ENCODE peak calls at places on chromosomes 6 and 20, in seven cellular contexts. One of them, this sample, is unnamed.

GRCh38 chr20:33401042-33401921 is at the start of gene CDK5RAP1:
- DNase-seq in EL: peak
- DNase-seq in fibroblast of mammary gland: peak
- DNase-seq in GM12878: peak
- DNase-seq in T follicular helper cell: peak
- DNase-seq in stimulated activated CD4-positive, alpha-beta T cell treated with anti-CD3 and anti-CD28 coated beads, TNF-alpha, amount 100 ng/mL, for 24 hours: peak
- DNase-seq in testis: peak
- DNase-seq in this sample: peak

GRCh38 chr6:45808041-45808440 is 207.6 kb downstream of the CLIC5 start:
- DNase-seq in T follicular helper cell: no peak
- DNase-seq in EL: no peak
- DNase-seq in testis: no peak
- DNase-seq in stimulated activated CD4-positive, alpha-beta T cell treated with anti-CD3 and anti-CD28 coated beads, TNF-alpha, amount 100 ng/mL, for 24 hours: no peak
- DNase-seq in fibroblast of mammary gland: no peak
- DNase-seq in GM12878: no peak
- DNase-seq in this sample: no peak

GRCh38 chr6:166952567-166953464 is 3.5 kb downstream of the RNASET2 start:
- DNase-seq in testis: no peak
- DNase-seq in EL: no peak
- DNase-seq in fibroblast of mammary gland: no peak
- DNase-seq in T follicular helper cell: no peak
- DNase-seq in GM12878: no peak
- DNase-seq in stimulated activated CD4-positive, alpha-beta T cell treated with anti-CD3 and anti-CD28 coated beads, TNF-alpha, amount 100 ng/mL, for 24 hours: no peak
- DNase-seq in this sample: no peak

GRCh38 chr6:63351995-63352586 is 32.3 kb upstream of the LGSN start:
- DNase-seq in stimulated activated CD4-positive, alpha-beta T cell treated with anti-CD3 and anti-CD28 coated beads, TNF-alpha, amount 100 ng/mL, for 24 hours: no peak
- DNase-seq in T follicular helper cell: no peak
- DNase-seq in GM12878: peak
- DNase-seq in testis: no peak
- DNase-seq in fibroblast of mammary gland: peak
- DNase-seq in EL: peak
- DNase-seq in this sample: peak

GRCh38 chr6:137216875-137217553 is 2.2 kb downstream of the IFNGR1 start:
- DNase-seq in T follicular helper cell: no peak
- DNase-seq in fibroblast of mammary gland: no peak
- DNase-seq in GM12878: no peak
- DNase-seq in testis: peak
- DNase-seq in stimulated activated CD4-positive, alpha-beta T cell treated with anti-CD3 and anti-CD28 coated beads, TNF-alpha, amount 100 ng/mL, for 24 hours: no peak
- DNase-seq in EL: no peak
- DNase-seq in this sample: no peak

GRCh38 chr6:160031442-160031841 is 62.6 kb downstream of the IGF2R start:
- DNase-seq in EL: peak
- DNase-seq in testis: no peak
- DNase-seq in GM12878: no peak
- DNase-seq in stimulated activated CD4-positive, alpha-beta T cell treated with anti-CD3 and anti-CD28 coated beads, TNF-alpha, amount 100 ng/mL, for 24 hours: no peak
- DNase-seq in T follicular helper cell: no peak
- DNase-seq in fibroblast of mammary gland: peak
- DNase-seq in this sample: peak

GRCh38 chr6:116557863-116558262 is 4.3 kb downstream of the CALHM4 start:
- DNase-seq in GM12878: no peak
- DNase-seq in T follicular helper cell: no peak
- DNase-seq in EL: peak
- DNase-seq in stimulated activated CD4-positive, alpha-beta T cell treated with anti-CD3 and anti-CD28 coated beads, TNF-alpha, amount 100 ng/mL, for 24 hours: no peak
- DNase-seq in fibroblast of mammary gland: peak
- DNase-seq in testis: peak
- DNase-seq in this sample: peak

GRCh38 chr20:29443819-29444218 is 1813.6 kb upstream of the DEFB115 start:
- DNase-seq in fibroblast of mammary gland: no peak
- DNase-seq in EL: peak
- DNase-seq in T follicular helper cell: no peak
- DNase-seq in GM12878: peak
- DNase-seq in stimulated activated CD4-positive, alpha-beta T cell treated with anti-CD3 and anti-CD28 coated beads, TNF-alpha, amount 100 ng/mL, for 24 hours: no peak
- DNase-seq in testis: no peak
- DNase-seq in this sample: no peak

GRCh38 chr6:116485786-116486185 is 24.6 kb downstream of the CALHM6 start:
- DNase-seq in fibroblast of mammary gland: peak
- DNase-seq in EL: no peak
- DNase-seq in GM12878: no peak
- DNase-seq in stimulated activated CD4-positive, alpha-beta T cell treated with anti-CD3 and anti-CD28 coated beads, TNF-alpha, amount 100 ng/mL, for 24 hours: no peak
- DNase-seq in T follicular helper cell: no peak
- DNase-seq in testis: no peak
- DNase-seq in this sample: no peak

GRCh38 chr20:33539129-33539528 is 49.2 kb downstream of the CBFA2T2 start:
- DNase-seq in GM12878: no peak
- DNase-seq in fibroblast of mammary gland: peak
- DNase-seq in T follicular helper cell: no peak
- DNase-seq in EL: peak
- DNase-seq in stimulated activated CD4-positive, alpha-beta T cell treated with anti-CD3 and anti-CD28 coated beads, TNF-alpha, amount 100 ng/mL, for 24 hours: no peak
- DNase-seq in testis: no peak
- DNase-seq in this sample: peak

GRCh38 chr6:34912715-34913464 is 23.8 kb downstream of the ANKS1A start:
- DNase-seq in testis: no peak
- DNase-seq in stimulated activated CD4-positive, alpha-beta T cell treated with anti-CD3 and anti-CD28 coated beads, TNF-alpha, amount 100 ng/mL, for 24 hours: peak
- DNase-seq in EL: peak
- DNase-seq in fibroblast of mammary gland: peak
- DNase-seq in T follicular helper cell: no peak
- DNase-seq in GM12878: peak
- DNase-seq in this sample: peak

GRCh38 chr6:107667790-107668189 is 156.3 kb downstream of the SCML4 start:
- DNase-seq in stimulated activated CD4-positive, alpha-beta T cell treated with anti-CD3 and anti-CD28 coated beads, TNF-alpha, amount 100 ng/mL, for 24 hours: no peak
- DNase-seq in fibroblast of mammary gland: no peak
- DNase-seq in testis: no peak
- DNase-seq in T follicular helper cell: no peak
- DNase-seq in EL: no peak
- DNase-seq in GM12878: no peak
- DNase-seq in this sample: no peak

GRCh38 chr20:5996765-5997164 is 46.3 kb downstream of the MCM8 start:
- DNase-seq in testis: no peak
- DNase-seq in GM12878: peak
- DNase-seq in stimulated activated CD4-positive, alpha-beta T cell treated with anti-CD3 and anti-CD28 coated beads, TNF-alpha, amount 100 ng/mL, for 24 hours: no peak
- DNase-seq in EL: no peak
- DNase-seq in T follicular helper cell: no peak
- DNase-seq in fibroblast of mammary gland: no peak
- DNase-seq in this sample: no peak

GRCh38 chr6:54846857-54847721 is 518 bp downstream of the FAM83B start:
- DNase-seq in fibroblast of mammary gland: no peak
- DNase-seq in GM12878: no peak
- DNase-seq in stimulated activated CD4-positive, alpha-beta T cell treated with anti-CD3 and anti-CD28 coated beads, TNF-alpha, amount 100 ng/mL, for 24 hours: no peak
- DNase-seq in T follicular helper cell: no peak
- DNase-seq in EL: peak
- DNase-seq in testis: peak
- DNase-seq in this sample: no peak

GRCh38 chr20:53399131-53399530 is 194.5 kb downstream of the ZNF217 start:
- DNase-seq in T follicular helper cell: no peak
- DNase-seq in EL: no peak
- DNase-seq in fibroblast of mammary gland: no peak
- DNase-seq in GM12878: no peak
- DNase-seq in testis: no peak
- DNase-seq in stimulated activated CD4-positive, alpha-beta T cell treated with anti-CD3 and anti-CD28 coated beads, TNF-alpha, amount 100 ng/mL, for 24 hours: no peak
- DNase-seq in this sample: no peak

GRCh38 chr6:130559166-130559565 is 193.3 kb downstream of the TMEM200A start:
- DNase-seq in testis: no peak
- DNase-seq in EL: no peak
- DNase-seq in stimulated activated CD4-positive, alpha-beta T cell treated with anti-CD3 and anti-CD28 coated beads, TNF-alpha, amount 100 ng/mL, for 24 hours: no peak
- DNase-seq in T follicular helper cell: no peak
- DNase-seq in GM12878: no peak
- DNase-seq in fibroblast of mammary gland: no peak
- DNase-seq in this sample: no peak

GRCh38 chr6:36024154-36024760 is at the start of gene SLC26A8:
- DNase-seq in T follicular helper cell: no peak
- DNase-seq in GM12878: no peak
- DNase-seq in EL: no peak
- DNase-seq in testis: peak
- DNase-seq in fibroblast of mammary gland: no peak
- DNase-seq in stimulated activated CD4-positive, alpha-beta T cell treated with anti-CD3 and anti-CD28 coated beads, TNF-alpha, amount 100 ng/mL, for 24 hours: no peak
- DNase-seq in this sample: no peak

GRCh38 chr20:46087161-46087560 is 2.6 kb downstream of the NCOA5 start:
- DNase-seq in fibroblast of mammary gland: peak
- DNase-seq in GM12878: no peak
- DNase-seq in testis: no peak
- DNase-seq in EL: no peak
- DNase-seq in T follicular helper cell: no peak
- DNase-seq in stimulated activated CD4-positive, alpha-beta T cell treated with anti-CD3 and anti-CD28 coated beads, TNF-alpha, amount 100 ng/mL, for 24 hours: no peak
- DNase-seq in this sample: no peak

GRCh38 chr20:45783656-45784294 is 7.9 kb downstream of the WFDC3 start:
- DNase-seq in stimulated activated CD4-positive, alpha-beta T cell treated with anti-CD3 and anti-CD28 coated beads, TNF-alpha, amount 100 ng/mL, for 24 hours: no peak
- DNase-seq in EL: no peak
- DNase-seq in testis: peak
- DNase-seq in fibroblast of mammary gland: no peak
- DNase-seq in T follicular helper cell: no peak
- DNase-seq in GM12878: no peak
- DNase-seq in this sample: no peak

GRCh38 chr6:37059344-37060194 is 54.1 kb downstream of the FGD2 start:
- DNase-seq in EL: peak
- DNase-seq in T follicular helper cell: no peak
- DNase-seq in GM12878: no peak
- DNase-seq in fibroblast of mammary gland: peak
- DNase-seq in testis: peak
- DNase-seq in stimulated activated CD4-positive, alpha-beta T cell treated with anti-CD3 and anti-CD28 coated beads, TNF-alpha, amount 100 ng/mL, for 24 hours: no peak
- DNase-seq in this sample: peak

GRCh38 chr20:61521680-61522420 is 269.8 kb downstream of the CDH4 start:
- DNase-seq in T follicular helper cell: no peak
- DNase-seq in fibroblast of mammary gland: no peak
- DNase-seq in EL: no peak
- DNase-seq in testis: no peak
- DNase-seq in stimulated activated CD4-positive, alpha-beta T cell treated with anti-CD3 and anti-CD28 coated beads, TNF-alpha, amount 100 ng/mL, for 24 hours: no peak
- DNase-seq in GM12878: no peak
- DNase-seq in this sample: no peak

GRCh38 chr6:136926383-136926782 is 4.3 kb downstream of the SLC35D3 start:
- DNase-seq in GM12878: no peak
- DNase-seq in T follicular helper cell: no peak
- DNase-seq in testis: no peak
- DNase-seq in stimulated activated CD4-positive, alpha-beta T cell treated with anti-CD3 and anti-CD28 coated beads, TNF-alpha, amount 100 ng/mL, for 24 hours: no peak
- DNase-seq in EL: no peak
- DNase-seq in fibroblast of mammary gland: no peak
- DNase-seq in this sample: no peak

GRCh38 chr6:118641042-118641441 is 10.3 kb downstream of the CEP85L start:
- DNase-seq in fibroblast of mammary gland: no peak
- DNase-seq in T follicular helper cell: no peak
- DNase-seq in stimulated activated CD4-positive, alpha-beta T cell treated with anti-CD3 and anti-CD28 coated beads, TNF-alpha, amount 100 ng/mL, for 24 hours: no peak
- DNase-seq in EL: no peak
- DNase-seq in testis: no peak
- DNase-seq in GM12878: no peak
- DNase-seq in this sample: no peak

GRCh38 chr6:333379-334002 is 41.2 kb downstream of the DUSP22 start:
- DNase-seq in EL: no peak
- DNase-seq in testis: no peak
- DNase-seq in stimulated activated CD4-positive, alpha-beta T cell treated with anti-CD3 and anti-CD28 coated beads, TNF-alpha, amount 100 ng/mL, for 24 hours: no peak
- DNase-seq in T follicular helper cell: no peak
- DNase-seq in fibroblast of mammary gland: peak
- DNase-seq in GM12878: no peak
- DNase-seq in this sample: no peak

GRCh38 chr6:164069352-164070022 is 655.0 kb downstream of the QKI start:
- DNase-seq in GM12878: no peak
- DNase-seq in stimulated activated CD4-positive, alpha-beta T cell treated with anti-CD3 and anti-CD28 coated beads, TNF-alpha, amount 100 ng/mL, for 24 hours: no peak
- DNase-seq in fibroblast of mammary gland: peak
- DNase-seq in T follicular helper cell: no peak
- DNase-seq in EL: peak
- DNase-seq in testis: no peak
- DNase-seq in this sample: no peak

GRCh38 chr6:105326838-105327745 is 75.8 kb downstream of the PREP start:
- DNase-seq in fibroblast of mammary gland: peak
- DNase-seq in stimulated activated CD4-positive, alpha-beta T cell treated with anti-CD3 and anti-CD28 coated beads, TNF-alpha, amount 100 ng/mL, for 24 hours: no peak
- DNase-seq in GM12878: no peak
- DNase-seq in testis: no peak
- DNase-seq in EL: peak
- DNase-seq in T follicular helper cell: no peak
- DNase-seq in this sample: peak

GRCh38 chr6:41581381-41581991 is 35.3 kb downstream of the FOXP4 start:
- DNase-seq in stimulated activated CD4-positive, alpha-beta T cell treated with anti-CD3 and anti-CD28 coated beads, TNF-alpha, amount 100 ng/mL, for 24 hours: no peak
- DNase-seq in fibroblast of mammary gland: peak
- DNase-seq in T follicular helper cell: no peak
- DNase-seq in GM12878: no peak
- DNase-seq in EL: peak
- DNase-seq in testis: no peak
- DNase-seq in this sample: peak

GRCh38 chr6:88709819-88710246 is 253.6 kb downstream of the RNGTT start:
- DNase-seq in EL: no peak
- DNase-seq in T follicular helper cell: no peak
- DNase-seq in stimulated activated CD4-positive, alpha-beta T cell treated with anti-CD3 and anti-CD28 coated beads, TNF-alpha, amount 100 ng/mL, for 24 hours: no peak
- DNase-seq in testis: no peak
- DNase-seq in fibroblast of mammary gland: no peak
- DNase-seq in GM12878: no peak
- DNase-seq in this sample: no peak

GRCh38 chr20:46998497-46999190 is 104.0 kb downstream of the EYA2 start:
- DNase-seq in GM12878: no peak
- DNase-seq in stimulated activated CD4-positive, alpha-beta T cell treated with anti-CD3 and anti-CD28 coated beads, TNF-alpha, amount 100 ng/mL, for 24 hours: no peak
- DNase-seq in testis: no peak
- DNase-seq in EL: no peak
- DNase-seq in fibroblast of mammary gland: no peak
- DNase-seq in T follicular helper cell: no peak
- DNase-seq in this sample: no peak

GRCh38 chr6:119273799-119274595 is 75.6 kb downstream of the MAN1A1 start:
- DNase-seq in GM12878: no peak
- DNase-seq in T follicular helper cell: no peak
- DNase-seq in stimulated activated CD4-positive, alpha-beta T cell treated with anti-CD3 and anti-CD28 coated beads, TNF-alpha, amount 100 ng/mL, for 24 hours: no peak
- DNase-seq in EL: peak
- DNase-seq in fibroblast of mammary gland: peak
- DNase-seq in testis: no peak
- DNase-seq in this sample: peak

GRCh38 chr6:10403385-10404106 is 11.3 kb downstream of the TFAP2A start:
- DNase-seq in T follicular helper cell: no peak
- DNase-seq in EL: peak
- DNase-seq in fibroblast of mammary gland: peak
- DNase-seq in GM12878: no peak
- DNase-seq in testis: no peak
- DNase-seq in stimulated activated CD4-positive, alpha-beta T cell treated with anti-CD3 and anti-CD28 coated beads, TNF-alpha, amount 100 ng/mL, for 24 hours: no peak
- DNase-seq in this sample: peak

GRCh38 chr6:52904562-52905279 is 4.8 kb downstream of the GSTA3 start:
- DNase-seq in GM12878: no peak
- DNase-seq in testis: peak
- DNase-seq in fibroblast of mammary gland: peak
- DNase-seq in T follicular helper cell: no peak
- DNase-seq in stimulated activated CD4-positive, alpha-beta T cell treated with anti-CD3 and anti-CD28 coated beads, TNF-alpha, amount 100 ng/mL, for 24 hours: no peak
- DNase-seq in EL: peak
- DNase-seq in this sample: no peak

GRCh38 chr20:63641792-63642517 is 11.3 kb downstream of the STMN3 start:
- DNase-seq in fibroblast of mammary gland: peak
- DNase-seq in GM12878: peak
- DNase-seq in T follicular helper cell: peak
- DNase-seq in testis: peak
- DNase-seq in EL: peak
- DNase-seq in stimulated activated CD4-positive, alpha-beta T cell treated with anti-CD3 and anti-CD28 coated beads, TNF-alpha, amount 100 ng/mL, for 24 hours: peak
- DNase-seq in this sample: peak

GRCh38 chr20:50321797-50322480 is 131.3 kb downstream of the CEBPB start:
- DNase-seq in stimulated activated CD4-positive, alpha-beta T cell treated with anti-CD3 and anti-CD28 coated beads, TNF-alpha, amount 100 ng/mL, for 24 hours: no peak
- DNase-seq in testis: peak
- DNase-seq in GM12878: no peak
- DNase-seq in T follicular helper cell: no peak
- DNase-seq in fibroblast of mammary gland: peak
- DNase-seq in EL: peak
- DNase-seq in this sample: no peak

GRCh38 chr6:155380666-155381332 is 66.5 kb upstream of the TFB1M start:
- DNase-seq in GM12878: no peak
- DNase-seq in fibroblast of mammary gland: no peak
- DNase-seq in stimulated activated CD4-positive, alpha-beta T cell treated with anti-CD3 and anti-CD28 coated beads, TNF-alpha, amount 100 ng/mL, for 24 hours: no peak
- DNase-seq in T follicular helper cell: no peak
- DNase-seq in testis: no peak
- DNase-seq in EL: no peak
- DNase-seq in this sample: no peak

GRCh38 chr6:130697661-130698535 is 129.3 kb upstream of the SMLR1 start:
- DNase-seq in stimulated activated CD4-positive, alpha-beta T cell treated with anti-CD3 and anti-CD28 coated beads, TNF-alpha, amount 100 ng/mL, for 24 hours: peak
- DNase-seq in GM12878: peak
- DNase-seq in testis: peak
- DNase-seq in EL: peak
- DNase-seq in T follicular helper cell: peak
- DNase-seq in fibroblast of mammary gland: peak
- DNase-seq in this sample: peak

GRCh38 chr20:56352656-56353055 is 6.1 kb upstream of the FAM210B start:
- DNase-seq in testis: no peak
- DNase-seq in GM12878: no peak
- DNase-seq in EL: peak
- DNase-seq in T follicular helper cell: no peak
- DNase-seq in stimulated activated CD4-positive, alpha-beta T cell treated with anti-CD3 and anti-CD28 coated beads, TNF-alpha, amount 100 ng/mL, for 24 hours: no peak
- DNase-seq in fibroblast of mammary gland: peak
- DNase-seq in this sample: peak

GRCh38 chr20:49381558-49382493 is 100.6 kb downstream of the KCNB1 start:
- DNase-seq in fibroblast of mammary gland: peak
- DNase-seq in GM12878: no peak
- DNase-seq in T follicular helper cell: no peak
- DNase-seq in EL: peak
- DNase-seq in stimulated activated CD4-positive, alpha-beta T cell treated with anti-CD3 and anti-CD28 coated beads, TNF-alpha, amount 100 ng/mL, for 24 hours: no peak
- DNase-seq in testis: peak
- DNase-seq in this sample: peak

This sample was measured in HCEC 1CT.